ENCODE peak calls at places on chromosomes 16 and 17, in ten cellular contexts. V is testis; Y is ascending aorta; G is cardiac fibroblast; S is A549; Z is heart right ventricle; J is fibroblast of lung; O is sigmoid colon; N is cardiac muscle cell; L is CD8-positive, alpha-beta T cell. Q is an unnamed sample.

GRCh38 chr17:63679214-63679613 is 20.7 kb downstream of the LIMD2 start:
- DNase-seq in Y (no peak), O (no peak), L (no peak), S (no peak), G (no peak), N (no peak), V (no peak), J (no peak), Z (no peak), Q (no peak)

GRCh38 chr16:85057948-85058347 is 30.4 kb downstream of the KIAA0513 start:
- DNase-seq in J (no peak), Y (no peak), N (no peak), V (no peak), L (no peak), Z (no peak), S (no peak), G (no peak), O (no peak), Q (no peak)

GRCh38 chr16:528111-529011 is 849 bp downstream of the CAPN15 start:
- DNase-seq in Z (no peak), Y (no peak), J (peak), S (no peak), V (no peak), G (peak), L (no peak), N (peak), O (no peak), Q (peak)

GRCh38 chr17:67365762-67366192 is 600 bp downstream of the PSMD12 start:
- DNase-seq in O (no peak), Y (no peak), V (no peak), N (peak), Z (no peak), J (peak), L (no peak), G (peak), S (no peak), Q (peak)

GRCh38 chr17:1484060-1484535 is 8.4 kb downstream of the MYO1C start:
- DNase-seq in L (no peak), V (no peak), Z (no peak), J (no peak), Y (no peak), N (no peak), G (no peak), O (no peak), S (no peak), Q (no peak)

GRCh38 chr17:58870747-58871146 is 115.1 kb downstream of the PPM1E start:
- DNase-seq in Y (no peak), V (no peak), J (peak), L (no peak), S (no peak), O (no peak), G (peak), N (peak), Z (no peak), Q (no peak)

GRCh38 chr17:60426596-60426995 is 4.3 kb downstream of the CHCT1 start:
- DNase-seq in N (no peak), J (no peak), G (no peak), V (no peak), L (no peak), Z (no peak), Y (no peak), O (no peak), S (no peak), Q (no peak)

GRCh38 chr16:73605309-73605708 is 557.4 kb upstream of the ZFHX3 start:
- DNase-seq in J (no peak), Y (no peak), G (no peak), S (no peak), V (no peak), O (no peak), L (no peak), N (no peak), Z (no peak), Q (no peak)

GRCh38 chr16:82260212-82260795 is 90.3 kb upstream of the MPHOSPH6 start:
- DNase-seq in O (no peak), L (no peak), G (peak), V (no peak), S (no peak), Z (no peak), J (no peak), N (peak), Y (no peak), Q (no peak)

GRCh38 chr17:59439711-59440110 is 108.3 kb downstream of the YPEL2 start:
- DNase-seq in L (no peak), Y (no peak), V (no peak), N (no peak), S (no peak), J (no peak), G (peak), O (no peak), Z (no peak), Q (no peak)

GRCh38 chr16:27232061-27232841 is 28.9 kb downstream of the KDM8 start:
- DNase-seq in J (no peak), V (no peak), G (no peak), S (no peak), L (no peak), N (no peak), O (peak), Y (no peak), Z (no peak), Q (no peak)

GRCh38 chr17:80761421-80761871 is 216.8 kb downstream of the RPTOR start:
- DNase-seq in O (peak), N (peak), V (no peak), Z (no peak), S (peak), L (no peak), G (peak), J (peak), Y (no peak), Q (peak)

GRCh38 chr17:73096866-73097265 is 4.4 kb upstream of the SLC39A11 start:
- DNase-seq in Z (no peak), Y (peak), J (peak), G (peak), V (no peak), N (peak), L (no peak), O (no peak), S (no peak), Q (peak)

GRCh38 chr16:54063374-54063773 is 223.2 kb downstream of the IRX3 start:
- DNase-seq in Y (no peak), N (peak), L (no peak), V (no peak), G (peak), J (no peak), S (no peak), Z (no peak), O (no peak), Q (no peak)

GRCh38 chr17:39618252-39618913 is 8.4 kb upstream of the PPP1R1B start:
- DNase-seq in Y (no peak), V (no peak), J (no peak), Z (no peak), G (peak), S (peak), N (peak), O (no peak), L (no peak), Q (peak)

GRCh38 chr16:26158142-26158759 is 466.5 kb downstream of the HS3ST4 start:
- DNase-seq in O (no peak), L (no peak), Z (no peak), Y (no peak), V (no peak), J (no peak), N (no peak), S (no peak), G (no peak), Q (no peak)

GRCh38 chr17:59330314-59330942 is 1.0 kb upstream of the YPEL2 start:
- DNase-seq in Z (peak), L (no peak), G (no peak), Y (peak), V (peak), J (no peak), N (no peak), O (peak), S (peak), Q (no peak)

GRCh38 chr17:68320311-68320865 is 29.1 kb downstream of the ARSG start:
- DNase-seq in O (no peak), G (no peak), Z (no peak), J (no peak), N (no peak), L (no peak), V (no peak), Y (no peak), S (no peak), Q (no peak)

GRCh38 chr16:48188449-48189102 is 32.8 kb upstream of the ABCC12 start:
- DNase-seq in G (peak), N (peak), L (no peak), Y (no peak), O (no peak), V (no peak), S (no peak), Z (no peak), J (no peak), Q (no peak)

GRCh38 chr16:15443753-15444152 is 9.4 kb downstream of the BMERB1 start:
- DNase-seq in S (no peak), N (no peak), J (no peak), G (no peak), O (no peak), L (no peak), Z (no peak), V (no peak), Y (no peak), Q (no peak)

GRCh38 chr16:57284206-57284951 is at the start of gene PLLP:
- DNase-seq in V (no peak), Z (peak), J (peak), N (peak), G (peak), O (peak), Y (no peak), S (peak), L (no peak), Q (no peak)

GRCh38 chr16:24731722-24732419 is 2.4 kb downstream of the TNRC6A start:
- DNase-seq in O (no peak), S (no peak), V (peak), N (no peak), Z (peak), G (no peak), J (no peak), Y (no peak), L (no peak), Q (peak)

GRCh38 chr17:75271233-75271954 is 363 bp upstream of the MIF4GD start:
- DNase-seq in L (peak), S (peak), O (peak), J (peak), N (peak), Z (peak), G (peak), Y (no peak), V (peak), Q (peak)

GRCh38 chr16:85359147-85359822 is 247.0 kb upstream of the CIBAR2 start:
- DNase-seq in L (no peak), O (no peak), Y (no peak), J (peak), V (no peak), Z (no peak), N (peak), G (no peak), S (no peak), Q (peak)

GRCh38 chr17:13346996-13347762 is 254.6 kb downstream of the HS3ST3A1 start:
- DNase-seq in O (no peak), Y (no peak), V (no peak), S (no peak), N (peak), Z (no peak), L (no peak), G (peak), J (peak), Q (peak)

GRCh38 chr17:5587431-5588032 is 3.2 kb upstream of the NLRP1 start:
- DNase-seq in O (no peak), N (peak), Y (no peak), S (peak), Z (no peak), V (peak), G (peak), L (no peak), J (peak), Q (peak)

GRCh38 chr16:5003211-5003610 is 30.5 kb downstream of the NAGPA start:
- DNase-seq in V (no peak), L (no peak), J (no peak), Y (no peak), G (no peak), O (no peak), Z (no peak), S (no peak), N (no peak), Q (no peak)

GRCh38 chr17:61416540-61417363 is 17.1 kb downstream of the TBX2 start:
- DNase-seq in N (peak), G (peak), L (no peak), O (peak), J (peak), Y (no peak), Z (peak), S (peak), V (peak), Q (peak)

GRCh38 chr16:4846503-4846900 is 586 bp downstream of the GLYR1 start:
- DNase-seq in N (peak), V (peak), Z (peak), O (peak), L (no peak), Y (no peak), G (peak), J (peak), S (no peak), Q (peak)

GRCh38 chr17:68054296-68054900 is 18.9 kb downstream of the KPNA2 start:
- DNase-seq in Y (no peak), J (peak), L (no peak), N (peak), V (no peak), Z (no peak), G (peak), S (no peak), O (no peak), Q (peak)

GRCh38 chr16:12182202-12182601 is 205.7 kb downstream of the SNX29 start:
- DNase-seq in N (no peak), Y (no peak), O (no peak), L (no peak), Z (no peak), G (no peak), V (no peak), J (no peak), S (no peak), Q (no peak)

GRCh38 chr16:11585460-11586374 is 1.0 kb downstream of the LITAF start:
- DNase-seq in V (peak), G (no peak), J (peak), O (no peak), L (no peak), S (no peak), Z (peak), N (no peak), Y (no peak), Q (no peak)

GRCh38 chr17:75228305-75228704 is 22.8 kb downstream of the NUP85 start:
- DNase-seq in Z (no peak), L (no peak), O (no peak), G (no peak), Y (no peak), N (no peak), J (no peak), S (no peak), V (no peak), Q (peak)

GRCh38 chr16:14056970-14057369 is 14.1 kb upstream of the MRTFB start:
- DNase-seq in J (peak), O (no peak), G (peak), N (peak), L (no peak), V (peak), Z (no peak), S (no peak), Y (no peak), Q (peak)

GRCh38 chr17:19766421-19767270 is 18.5 kb upstream of the ALDH3A1 start:
- DNase-seq in O (peak), V (peak), Z (peak), G (peak), L (peak), S (peak), N (peak), J (peak), Y (no peak), Q (peak)

GRCh38 chr17:29212681-29213121 is 32.5 kb upstream of the MYO18A start:
- DNase-seq in J (no peak), L (no peak), Z (no peak), O (no peak), V (peak), S (no peak), Y (no peak), N (no peak), G (no peak), Q (no peak)

GRCh38 chr17:79188048-79188447 is 113.4 kb downstream of the ENGASE start:
- DNase-seq in Z (no peak), J (no peak), Y (no peak), V (peak), N (peak), G (peak), L (no peak), O (no peak), S (peak), Q (no peak)

DNA sequence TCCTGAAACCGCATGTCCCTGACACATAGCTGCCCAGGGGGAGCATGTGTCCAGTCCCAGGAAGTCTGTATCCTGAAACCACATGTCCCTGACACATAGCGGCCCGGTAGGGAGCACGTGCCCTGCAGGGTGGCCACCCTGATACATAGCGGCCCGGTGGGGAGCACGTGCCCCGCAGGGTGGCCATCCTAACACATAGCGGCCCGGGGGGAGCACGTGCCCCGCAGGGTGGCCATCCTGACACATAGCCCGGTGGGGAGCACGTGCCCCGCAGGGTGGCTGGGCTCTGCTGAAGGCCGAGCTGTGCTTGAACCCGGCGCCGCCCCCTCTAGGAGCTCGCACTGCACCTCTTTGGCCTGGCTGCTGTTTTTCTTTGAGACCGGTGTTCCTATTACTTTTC is 18.7 kb upstream of the RPL13 start:
- DNase-seq in L (no peak), S (no peak), Z (no peak), V (no peak), N (no peak), J (no peak), Y (no peak), G (no peak), O (no peak), Q (no peak)
- TF ChIP-seq CTCF in L (no peak), S (no peak), Z (no peak), V (no peak), N (no peak), J (no peak), Y (no peak), G (no peak), O (no peak), Q (no peak)

GRCh38 chr17:45740553-45741330 is 43.4 kb upstream of the CRHR1 start:
- DNase-seq in O (peak), Z (no peak), J (no peak), N (peak), S (peak), L (no peak), Y (no peak), V (peak), G (peak), Q (peak)
- H3K4me3 ChIP-seq in O (no peak), Z (no peak), J (no peak), N (no peak), S (no peak), L (no peak), Y (no peak), V (no peak), G (no peak), Q (no peak)

GRCh38 chr16:50167603-50168002 is 14.5 kb downstream of the TENT4B start:
- DNase-seq in J (no peak), G (no peak), Z (no peak), L (no peak), Y (no peak), V (no peak), N (no peak), S (no peak), O (no peak), Q (no peak)
- TF ChIP-seq CTCF in J (no peak), G (no peak), Z (no peak), L (no peak), Y (no peak), V (no peak), N (no peak), S (no peak), O (no peak), Q (no peak)

DNA sequence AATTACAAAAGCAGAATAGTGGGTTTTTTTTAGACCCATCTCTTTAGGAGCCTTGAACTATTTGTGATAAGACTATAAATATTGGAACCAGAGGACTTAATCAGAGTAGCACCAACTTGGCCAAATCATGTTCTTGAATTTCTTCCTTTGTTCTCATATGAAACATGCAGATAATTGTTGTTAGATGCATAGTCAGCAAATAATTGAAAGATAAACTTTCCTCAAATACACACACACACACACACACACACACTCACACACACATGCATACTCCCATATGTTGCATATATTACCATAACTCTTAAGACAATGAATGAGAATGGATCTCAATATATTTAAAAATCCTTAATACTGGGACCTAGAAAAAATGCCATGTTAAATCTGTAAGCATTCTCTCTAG is 310.4 kb downstream of the KCNJ2 start:
- DNase-seq in G (no peak), L (no peak), Y (no peak), V (no peak), J (no peak), N (no peak), Z (no peak), S (no peak), O (no peak), Q (no peak)
- H3K4me3 ChIP-seq in G (no peak), L (no peak), Y (no peak), V (no peak), J (no peak), N (no peak), Z (no peak), S (no peak), O (no peak), Q (no peak)

GRCh38 chr17:45148183-45149036 is at the start of gene HEXIM1:
- DNase-seq in J (peak), G (peak), Y (peak), Z (peak), S (peak), V (peak), N (peak), L (peak), O (peak), Q (peak)
- TF ChIP-seq CTCF in J (no peak), G (no peak), Y (no peak), Z (no peak), S (no peak), V (no peak), N (no peak), L (no peak), O (no peak), Q (no peak)